ENCODE peak calls at places on chromosomes 4 and X, in ten cellular contexts. Q is NCI-H345, W is NCI-H2081, C is amygdala, L is endothelial cell, J is amniotic stem cell, T is lower leg skin, H is nephron progenitor cell, R is tibial nerve, A is NCI-H1105. N is an unnamed sample.

GRCh38 chrX:7132335-7133035 is 15.0 kb upstream of the STS start:
- DNase-seq in Q (no peak), W (peak), C (peak), L (peak), J (peak), T (peak), H (peak), R (peak), A (no peak), N (no peak)

GRCh38 chr4:115110191-115111166 is 2.9 kb downstream of the NDST4 start:
- DNase-seq in Q (peak), W (peak), C (peak), L (no peak), J (no peak), T (no peak), H (no peak), R (no peak), A (peak), N (no peak)

GRCh38 chrX:118971552-118971951 is 2.9 kb upstream of the LONRF3 start:
- DNase-seq in Q (peak), W (peak), C (no peak), L (no peak), J (no peak), T (no peak), H (no peak), R (no peak), A (no peak), N (no peak)

GRCh38 chr4:128803783-128804182 is 5.7 kb upstream of the JADE1 start:
- DNase-seq in Q (no peak), W (no peak), C (no peak), L (no peak), J (no peak), T (no peak), H (no peak), R (no peak), A (no peak), N (no peak)

GRCh38 chrX:41956027-41956426 is 32.7 kb upstream of the CASK start:
- DNase-seq in Q (no peak), W (no peak), C (no peak), L (no peak), J (no peak), T (no peak), H (no peak), R (no peak), A (no peak), N (no peak)

GRCh38 chrX:46865281-46865680 is 28.4 kb downstream of the RP2 start:
- DNase-seq in Q (no peak), W (no peak), C (no peak), L (no peak), J (peak), T (no peak), H (no peak), R (no peak), A (no peak), N (no peak)

GRCh38 chrX:17736856-17737706 is at the start of gene SCML1:
- DNase-seq in Q (peak), W (peak), C (peak), L (peak), J (peak), T (peak), H (peak), R (peak), A (peak), N (peak)

GRCh38 chr4:153151535-153152452 is 52.4 kb upstream of the TRIM2 start:
- DNase-seq in Q (peak), W (peak), C (peak), L (peak), J (no peak), T (no peak), H (peak), R (no peak), A (peak), N (no peak)

GRCh38 chr4:67933755-67934154 is 29.5 kb downstream of the TMPRSS11A start:
- DNase-seq in Q (no peak), W (no peak), C (no peak), L (no peak), J (no peak), T (no peak), H (no peak), R (no peak), A (no peak), N (no peak)

GRCh38 chrX:49230500-49231232 is 2.5 kb downstream of the CACNA1F start:
- DNase-seq in Q (peak), W (no peak), C (no peak), L (peak), J (no peak), T (peak), H (peak), R (peak), A (no peak), N (peak)

GRCh38 chrX:144681501-144681900 is 565.8 kb upstream of the SPANXN1 start:
- DNase-seq in Q (no peak), W (no peak), C (no peak), L (no peak), J (no peak), T (no peak), H (no peak), R (no peak), A (no peak), N (no peak)

GRCh38 chr4:51923343-51923742 is 80.4 kb downstream of the DCUN1D4 start:
- DNase-seq in Q (no peak), W (no peak), C (no peak), L (no peak), J (no peak), T (no peak), H (no peak), R (no peak), A (no peak), N (no peak)

GRCh38 chrX:19899234-19899788 is 11.9 kb upstream of the SH3KBP1 start:
- DNase-seq in Q (no peak), W (no peak), C (no peak), L (no peak), J (no peak), T (no peak), H (no peak), R (no peak), A (no peak), N (no peak)

N was measured in suprapubic skin.